ENCODE peak calls at places on chromosomes 11 and 22, in nine cellular contexts. One of them, this sample, is unnamed.
A peak's percentile ranks its signal among the peaks of the same experiment; 100 is the strongest.

GRCh38 chr11:95585071-95585751 is 204.4 kb downstream of the FAM76B start:
- DNase-seq in Peyer's patch: no peak
- DNase-seq in GM12892: no peak
- DNase-seq in breast epithelium: no peak
- DNase-seq in right lobe of liver: no peak
- DNase-seq in HCT116: no peak
- DNase-seq in lower leg skin: no peak
- DNase-seq in IMR-90: peak; percentile 88
- DNase-seq in esophagus squamous epithelium: no peak
- DNase-seq in this sample: no peak

GRCh38 chr11:105297463-105297862 is 157.9 kb upstream of the CARD18 start:
- DNase-seq in Peyer's patch: no peak
- DNase-seq in GM12892: no peak
- DNase-seq in breast epithelium: no peak
- DNase-seq in right lobe of liver: no peak
- DNase-seq in HCT116: no peak
- DNase-seq in lower leg skin: no peak
- DNase-seq in IMR-90: peak; percentile 73
- DNase-seq in esophagus squamous epithelium: no peak
- DNase-seq in this sample: no peak

GRCh38 chr22:38724926-38725571 is 19.3 kb downstream of the GTPBP1 start:
- DNase-seq in Peyer's patch: no peak
- DNase-seq in GM12892: no peak
- DNase-seq in breast epithelium: no peak
- DNase-seq in right lobe of liver: no peak
- DNase-seq in HCT116: no peak
- DNase-seq in lower leg skin: no peak
- DNase-seq in IMR-90: peak; percentile 41
- DNase-seq in esophagus squamous epithelium: no peak
- DNase-seq in this sample: no peak

GRCh38 chr11:16804104-16804947 is 65.9 kb downstream of the C11orf58 start:
- DNase-seq in Peyer's patch: no peak
- DNase-seq in GM12892: no peak
- DNase-seq in breast epithelium: no peak
- DNase-seq in right lobe of liver: peak; percentile 61
- DNase-seq in HCT116: no peak
- DNase-seq in lower leg skin: no peak
- DNase-seq in IMR-90: no peak
- DNase-seq in esophagus squamous epithelium: no peak
- DNase-seq in this sample: no peak

GRCh38 chr11:76850815-76851214 is 9.9 kb upstream of the ACER3 start:
- DNase-seq in Peyer's patch: no peak
- DNase-seq in GM12892: no peak
- DNase-seq in breast epithelium: peak; percentile 66
- DNase-seq in right lobe of liver: peak; percentile 65
- DNase-seq in HCT116: no peak
- DNase-seq in lower leg skin: no peak
- DNase-seq in IMR-90: no peak
- DNase-seq in esophagus squamous epithelium: no peak
- DNase-seq in this sample: peak; percentile 25

GRCh38 chr11:27926981-27927481 is 180.9 kb downstream of the KIF18A start:
- DNase-seq in Peyer's patch: no peak
- DNase-seq in GM12892: no peak
- DNase-seq in breast epithelium: no peak
- DNase-seq in right lobe of liver: no peak
- DNase-seq in HCT116: no peak
- DNase-seq in lower leg skin: no peak
- DNase-seq in IMR-90: peak; percentile 88
- DNase-seq in esophagus squamous epithelium: no peak
- DNase-seq in this sample: no peak

GRCh38 chr11:46389450-46390330 is 1.9 kb downstream of the CHRM4 start:
- DNase-seq in Peyer's patch: peak; percentile 85
- DNase-seq in GM12892: peak; percentile 90
- DNase-seq in breast epithelium: no peak
- DNase-seq in right lobe of liver: peak; percentile 81
- DNase-seq in HCT116: peak; percentile 54
- DNase-seq in lower leg skin: peak; percentile 94
- DNase-seq in IMR-90: peak; percentile 46
- DNase-seq in esophagus squamous epithelium: no peak
- DNase-seq in this sample: peak; percentile 63

GRCh38 chr22:27930246-27931060 is 11.4 kb upstream of the PITPNB start:
- DNase-seq in Peyer's patch: no peak
- DNase-seq in GM12892: no peak
- DNase-seq in breast epithelium: no peak
- DNase-seq in right lobe of liver: no peak
- DNase-seq in HCT116: no peak
- DNase-seq in lower leg skin: no peak
- DNase-seq in IMR-90: peak; percentile 35
- DNase-seq in esophagus squamous epithelium: no peak
- DNase-seq in this sample: no peak

GRCh38 chr22:32020117-32020516 is 22.9 kb upstream of the SLC5A1 start:
- DNase-seq in Peyer's patch: no peak
- DNase-seq in GM12892: no peak
- DNase-seq in breast epithelium: no peak
- DNase-seq in right lobe of liver: no peak
- DNase-seq in HCT116: peak; percentile 51
- DNase-seq in lower leg skin: no peak
- DNase-seq in IMR-90: peak; percentile 81
- DNase-seq in esophagus squamous epithelium: no peak
- DNase-seq in this sample: no peak

GRCh38 chr11:818396-819128 is at the start of gene PNPLA2:
- DNase-seq in Peyer's patch: peak; percentile 79
- DNase-seq in GM12892: no peak
- DNase-seq in breast epithelium: peak; percentile 81
- DNase-seq in right lobe of liver: no peak
- DNase-seq in HCT116: no peak
- DNase-seq in lower leg skin: no peak
- DNase-seq in IMR-90: no peak
- DNase-seq in esophagus squamous epithelium: no peak
- DNase-seq in this sample: peak; percentile 68

GRCh38 chr11:61919841-61920631 is 2.7 kb upstream of the RAB3IL1 start:
- DNase-seq in Peyer's patch: peak; percentile 51
- DNase-seq in GM12892: peak; percentile 5
- DNase-seq in breast epithelium: peak; percentile 14
- DNase-seq in right lobe of liver: no peak
- DNase-seq in HCT116: no peak
- DNase-seq in lower leg skin: peak; percentile 87
- DNase-seq in IMR-90: no peak
- DNase-seq in esophagus squamous epithelium: no peak
- DNase-seq in this sample: no peak

GRCh38 chr22:37317698-37318210 is 35.4 kb downstream of the CYTH4 start:
- DNase-seq in Peyer's patch: no peak
- DNase-seq in GM12892: no peak
- DNase-seq in breast epithelium: no peak
- DNase-seq in right lobe of liver: no peak
- DNase-seq in HCT116: no peak
- DNase-seq in lower leg skin: no peak
- DNase-seq in IMR-90: no peak
- DNase-seq in esophagus squamous epithelium: no peak
- DNase-seq in this sample: no peak

GRCh38 chr11:110518809-110519514 is 89.2 kb downstream of the FDX1 start:
- DNase-seq in Peyer's patch: no peak
- DNase-seq in GM12892: no peak
- DNase-seq in breast epithelium: no peak
- DNase-seq in right lobe of liver: no peak
- DNase-seq in HCT116: no peak
- DNase-seq in lower leg skin: no peak
- DNase-seq in IMR-90: no peak
- DNase-seq in esophagus squamous epithelium: no peak
- DNase-seq in this sample: no peak

GRCh38 chr11:131056036-131056435 is 139.8 kb upstream of the SNX19 start:
- DNase-seq in Peyer's patch: no peak
- DNase-seq in GM12892: no peak
- DNase-seq in breast epithelium: no peak
- DNase-seq in right lobe of liver: no peak
- DNase-seq in HCT116: no peak
- DNase-seq in lower leg skin: no peak
- DNase-seq in IMR-90: no peak
- DNase-seq in esophagus squamous epithelium: no peak
- DNase-seq in this sample: no peak

GRCh38 chr11:61532136-61533038 is 23.8 kb downstream of the LRRC10B start:
- DNase-seq in Peyer's patch: no peak
- DNase-seq in GM12892: peak; percentile 73
- DNase-seq in breast epithelium: no peak
- DNase-seq in right lobe of liver: peak; percentile 35
- DNase-seq in HCT116: no peak
- DNase-seq in lower leg skin: no peak
- DNase-seq in IMR-90: no peak
- DNase-seq in esophagus squamous epithelium: no peak
- DNase-seq in this sample: no peak

GRCh38 chr11:24837112-24837511 is 340.3 kb downstream of the LUZP2 start:
- DNase-seq in Peyer's patch: no peak
- DNase-seq in GM12892: no peak
- DNase-seq in breast epithelium: no peak
- DNase-seq in right lobe of liver: no peak
- DNase-seq in HCT116: no peak
- DNase-seq in lower leg skin: no peak
- DNase-seq in IMR-90: no peak
- DNase-seq in esophagus squamous epithelium: no peak
- DNase-seq in this sample: no peak

DNA sequence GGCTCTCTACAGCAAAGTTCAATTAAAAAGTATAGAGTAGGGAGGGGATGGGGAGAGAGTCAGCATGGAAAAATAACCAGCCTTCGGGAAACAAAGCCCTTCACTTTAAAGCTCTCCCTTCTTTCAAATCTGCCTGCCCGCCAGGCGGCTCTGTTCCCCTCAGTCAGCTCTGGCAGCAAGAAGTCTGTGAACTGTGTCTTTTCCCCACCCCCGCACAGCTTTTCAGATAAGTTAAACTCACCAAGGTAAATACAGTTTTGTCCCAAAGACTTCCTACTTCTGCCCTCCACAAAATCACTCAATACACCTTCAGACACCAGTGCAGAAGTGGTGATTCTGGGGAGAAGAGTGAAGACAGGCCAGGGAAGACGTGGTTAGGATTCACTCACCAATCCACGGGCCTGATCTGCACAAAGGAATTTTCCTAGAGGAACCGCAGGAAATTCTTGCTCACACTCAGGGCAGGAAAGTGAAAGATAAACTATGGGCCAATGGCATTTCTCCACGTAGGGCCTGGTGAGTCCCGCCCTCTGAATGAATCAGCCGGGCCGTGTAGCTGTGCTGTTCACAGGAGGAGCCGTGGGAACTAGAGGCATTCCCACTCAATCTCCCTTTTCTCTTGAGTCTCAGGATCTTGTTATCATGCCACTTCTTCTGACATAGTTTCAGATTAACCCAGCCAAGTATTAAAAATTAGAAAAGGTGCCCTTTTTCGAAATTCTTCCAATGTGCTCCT is at the start of gene TRIM5:
- DNase-seq in Peyer's patch: peak; percentile 83
- DNase-seq in GM12892: peak; percentile 69
- DNase-seq in breast epithelium: peak; percentile 90
- DNase-seq in right lobe of liver: peak; percentile 85
- DNase-seq in HCT116: peak; percentile 92
- DNase-seq in lower leg skin: peak; percentile 96
- DNase-seq in IMR-90: peak; percentile 99
- DNase-seq in esophagus squamous epithelium: peak; percentile 21
- DNase-seq in this sample: peak; percentile 88
- TF ChIP-seq POLR2A in Peyer's patch: no peak
- TF ChIP-seq POLR2A in GM12892: no peak
- TF ChIP-seq POLR2A in breast epithelium: no peak
- TF ChIP-seq POLR2A in right lobe of liver: peak; percentile 75
- TF ChIP-seq POLR2A in HCT116: no peak
- TF ChIP-seq POLR2A in lower leg skin: no peak
- TF ChIP-seq POLR2A in IMR-90: peak; percentile 95
- TF ChIP-seq POLR2A in esophagus squamous epithelium: no peak
- TF ChIP-seq POLR2A in this sample: peak; percentile 90

DNA sequence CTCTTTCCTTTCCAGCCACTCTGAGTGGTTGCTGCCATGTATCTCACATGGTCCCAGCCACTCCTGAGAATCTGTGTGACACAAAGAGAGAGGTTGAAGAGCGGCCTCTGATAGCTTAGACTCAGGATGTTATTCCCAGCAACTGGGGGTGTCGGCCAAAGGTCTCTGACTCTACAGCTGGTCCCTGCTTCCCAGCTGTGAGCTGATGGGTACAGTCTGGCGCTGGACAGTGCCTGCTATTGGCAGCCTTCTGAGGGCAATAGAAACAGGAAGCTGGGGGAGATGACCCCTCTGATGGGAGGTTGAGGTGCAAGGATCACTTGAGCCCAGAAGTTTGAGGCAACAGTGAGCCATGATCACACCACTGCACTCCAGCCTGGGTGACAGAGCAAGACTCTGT is 105.1 kb downstream of the RRAS2 start:
- DNase-seq in Peyer's patch: no peak
- DNase-seq in GM12892: no peak
- DNase-seq in breast epithelium: no peak
- DNase-seq in right lobe of liver: no peak
- DNase-seq in HCT116: no peak
- DNase-seq in lower leg skin: peak; percentile 68
- DNase-seq in IMR-90: no peak
- DNase-seq in esophagus squamous epithelium: no peak
- DNase-seq in this sample: no peak
- TF ChIP-seq POLR2A in Peyer's patch: no peak
- TF ChIP-seq POLR2A in GM12892: no peak
- TF ChIP-seq POLR2A in breast epithelium: no peak
- TF ChIP-seq POLR2A in right lobe of liver: no peak
- TF ChIP-seq POLR2A in HCT116: no peak
- TF ChIP-seq POLR2A in lower leg skin: no peak
- TF ChIP-seq POLR2A in IMR-90: no peak
- TF ChIP-seq POLR2A in esophagus squamous epithelium: no peak
- TF ChIP-seq POLR2A in this sample: no peak

GRCh38 chr22:24953294-24954113 is 988 bp downstream of the KIAA1671 start:
- DNase-seq in Peyer's patch: peak; percentile 74
- DNase-seq in GM12892: no peak
- DNase-seq in breast epithelium: no peak
- DNase-seq in right lobe of liver: peak; percentile 51
- DNase-seq in HCT116: no peak
- DNase-seq in lower leg skin: no peak
- DNase-seq in IMR-90: no peak
- DNase-seq in esophagus squamous epithelium: no peak
- DNase-seq in this sample: no peak
- TF ChIP-seq POLR2A in Peyer's patch: no peak
- TF ChIP-seq POLR2A in GM12892: no peak
- TF ChIP-seq POLR2A in breast epithelium: no peak
- TF ChIP-seq POLR2A in right lobe of liver: no peak
- TF ChIP-seq POLR2A in HCT116: no peak
- TF ChIP-seq POLR2A in lower leg skin: no peak
- TF ChIP-seq POLR2A in IMR-90: no peak
- TF ChIP-seq POLR2A in esophagus squamous epithelium: no peak
- TF ChIP-seq POLR2A in this sample: no peak

DNA sequence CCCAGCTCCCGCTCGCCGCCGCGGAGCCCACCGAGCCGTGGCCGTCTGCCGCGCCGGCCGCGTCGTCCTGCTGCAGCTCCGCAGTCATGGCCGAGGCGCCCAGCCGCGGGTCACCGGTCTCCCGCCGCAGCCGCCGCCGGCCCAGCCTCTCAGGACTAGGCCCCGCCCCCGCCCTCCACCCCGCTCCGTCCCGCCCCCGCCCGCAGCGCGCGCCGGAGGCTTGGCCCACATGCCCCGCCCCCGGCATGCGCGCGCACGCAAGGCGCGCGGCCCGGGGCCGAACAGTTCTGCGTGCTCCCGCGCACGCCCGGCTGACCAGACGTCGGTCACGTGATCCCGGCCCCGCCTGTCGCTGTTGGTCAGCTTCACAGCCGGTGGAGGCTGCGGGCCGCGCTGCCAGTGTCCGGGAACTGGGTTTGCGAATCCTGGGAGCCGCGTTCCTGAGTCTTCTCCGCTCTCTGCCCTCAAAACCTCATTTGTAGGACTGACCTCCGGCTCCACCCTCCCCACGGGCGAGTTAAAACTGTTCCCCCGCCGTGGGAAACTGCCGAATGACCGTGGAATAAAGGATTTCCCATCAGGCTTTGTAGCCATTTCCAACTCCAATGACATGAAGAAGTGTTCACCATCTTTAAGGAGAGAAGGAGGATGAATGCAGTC is at the start of gene USP28:
- DNase-seq in Peyer's patch: peak; percentile 98
- DNase-seq in GM12892: peak; percentile 92
- DNase-seq in breast epithelium: peak; percentile 92
- DNase-seq in right lobe of liver: peak; percentile 99
- DNase-seq in HCT116: peak; percentile 85
- DNase-seq in lower leg skin: peak; percentile 99
- DNase-seq in IMR-90: peak; percentile 95
- DNase-seq in esophagus squamous epithelium: peak; percentile 51
- DNase-seq in this sample: peak; percentile 96
- TF ChIP-seq POLR2A in Peyer's patch: peak; percentile 72
- TF ChIP-seq POLR2A in GM12892: peak; percentile 98
- TF ChIP-seq POLR2A in breast epithelium: peak; percentile 63
- TF ChIP-seq POLR2A in right lobe of liver: peak; percentile 87
- TF ChIP-seq POLR2A in HCT116: peak; percentile 87
- TF ChIP-seq POLR2A in lower leg skin: no peak
- TF ChIP-seq POLR2A in IMR-90: peak; percentile 93
- TF ChIP-seq POLR2A in esophagus squamous epithelium: no peak
- TF ChIP-seq POLR2A in this sample: peak; percentile 47